ENCODE peak calls at places on chromosomes 13 and 19, in eight cellular contexts. C is tibial nerve, J is pancreas, Q is uterus, L is OCI-LY7, H is Peyer's patch, W is tibial artery, E is cardiac muscle cell. S is an unnamed sample.

GRCh38 chr13:51913421-51914136 is 51.8 kb downstream of the CCDC70 start:
- DNase-seq in C (no peak), J (no peak), Q (no peak), L (peak; percentile 55), H (no peak), W (no peak), E (peak; percentile 43), S (no peak)

GRCh38 chr19:419721-420515 is 11.0 kb upstream of the C2CD4C start:
- DNase-seq in C (no peak), J (peak; percentile 44), Q (no peak), L (no peak), H (no peak), W (no peak), E (no peak), S (no peak)

GRCh38 chr19:39444598-39445257 is 654 bp upstream of the SUPT5H start:
- DNase-seq in C (no peak), J (no peak), Q (no peak), L (no peak), H (no peak), W (no peak), E (peak; percentile 6), S (no peak)

GRCh38 chr13:111204438-111205177 is 89.5 kb downstream of the ARHGEF7 start:
- DNase-seq in C (peak; percentile 72), J (no peak), Q (peak; percentile 68), L (no peak), H (no peak), W (peak; percentile 75), E (no peak), S (no peak)

GRCh38 chr13:49814551-49815270 is 22.2 kb upstream of the KPNA3 start:
- DNase-seq in C (no peak), J (no peak), Q (no peak), L (no peak), H (no peak), W (no peak), E (no peak), S (no peak)

GRCh38 chr19:7673995-7674667 is 2.8 kb upstream of the MCEMP1 start:
- DNase-seq in C (peak; percentile 50), J (no peak), Q (no peak), L (peak; percentile 66), H (no peak), W (peak; percentile 68), E (peak; percentile 20), S (no peak)

GRCh38 chr13:101916758-101917474 is 464.4 kb downstream of the ITGBL1 start:
- DNase-seq in C (no peak), J (no peak), Q (no peak), L (no peak), H (no peak), W (no peak), E (peak; percentile 16), S (no peak)

GRCh38 chr19:55459950-55460657 is 1.3 kb downstream of the ISOC2 start:
- DNase-seq in C (no peak), J (no peak), Q (no peak), L (no peak), H (no peak), W (no peak), E (no peak), S (no peak)

GRCh38 chr13:75544681-75545333 is 4.8 kb upstream of the UCHL3 start:
- DNase-seq in C (no peak), J (no peak), Q (no peak), L (no peak), H (no peak), W (no peak), E (no peak), S (no peak)

GRCh38 chr19:7505288-7505681 is 10.6 kb upstream of the ZNF358 start:
- DNase-seq in C (no peak), J (no peak), Q (no peak), L (no peak), H (no peak), W (no peak), E (no peak), S (no peak)

GRCh38 chr19:1001538-1002166 is 1.4 kb downstream of the GRIN3B start:
- DNase-seq in C (no peak), J (peak; percentile 89), Q (no peak), L (peak; percentile 64), H (peak; percentile 52), W (no peak), E (peak; percentile 71), S (peak; percentile 82)

GRCh38 chr13:81133066-81133465 is 792.1 kb upstream of the SPRY2 start:
- DNase-seq in C (no peak), J (no peak), Q (no peak), L (no peak), H (no peak), W (no peak), E (no peak), S (no peak)

GRCh38 chr13:28522871-28523270 is 27.9 kb upstream of the FLT1 start:
- DNase-seq in C (no peak), J (no peak), Q (no peak), L (no peak), H (no peak), W (no peak), E (no peak), S (no peak)

DNA sequence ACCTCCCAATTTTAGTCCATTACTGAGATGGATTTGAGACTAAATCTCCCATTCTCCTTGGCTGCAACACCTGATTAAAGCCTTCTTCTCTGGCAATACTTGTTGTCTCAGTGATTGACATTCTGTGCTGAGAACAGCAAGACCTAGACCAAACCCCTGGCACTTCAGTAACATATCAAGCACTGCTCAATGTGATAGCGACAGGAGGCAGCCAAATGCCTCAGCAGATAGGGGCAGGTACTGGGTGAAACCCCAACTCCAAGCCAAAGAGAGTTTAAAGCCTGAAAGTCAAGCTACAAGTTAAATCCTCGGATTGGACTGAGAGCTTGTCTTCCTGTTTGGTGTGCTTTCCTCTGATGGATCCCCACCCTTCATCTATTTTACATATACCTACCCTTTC is 52.7 kb downstream of the STARD13 start:
- DNase-seq in C (no peak), J (no peak), Q (no peak), L (no peak), H (no peak), W (no peak), E (no peak), S (no peak)
- H3K4me1 ChIP-seq in C (peaks cover 53% of the 10 kb centered on the region), J (peaks cover 15% of the 10 kb centered on the region), Q (peaks cover 16% of the 10 kb centered on the region), L (no peaks in the 10 kb centered on the region), H (no peaks in the 10 kb centered on the region), W (peaks cover 22% of the 10 kb centered on the region), E (peaks cover 46% of the 10 kb centered on the region), S (no peaks in the 10 kb centered on the region)

GRCh38 chr13:113299951-113300350 is 2.9 kb downstream of the LAMP1 start:
- DNase-seq in C (no peak), J (no peak), Q (no peak), L (no peak), H (no peak), W (no peak), E (no peak), S (no peak)

GRCh38 chr13:113298001-113298945 is 1.2 kb downstream of the LAMP1 start:
- DNase-seq in C (no peak), J (no peak), Q (no peak), L (no peak), H (no peak), W (no peak), E (no peak), S (no peak)

GRCh38 chr13:113297370-113297871 is 382 bp downstream of the LAMP1 start:
- DNase-seq in C (no peak), J (no peak), Q (peak; percentile 29), L (no peak), H (peak; percentile 48), W (no peak), E (no peak), S (peak; percentile 18)

GRCh38 chr13:113291997-113292862 is 4.8 kb upstream of the LAMP1 start:
- DNase-seq in C (no peak), J (no peak), Q (no peak), L (no peak), H (no peak), W (no peak), E (peak; percentile 36), S (no peak)

GRCh38 chr13:113296842-113297369 is at the start of gene LAMP1:
- DNase-seq in C (peak; percentile 99), J (peak; percentile 100), Q (peak; percentile 97), L (peak; percentile 96), H (peak; percentile 95), W (peak; percentile 97), E (peak; percentile 96), S (peak; percentile 100)
- TF ChIP-seq CTCF in C (peak; percentile 65), J (no peak), Q (no peak), L (no peak), H (peak; percentile 32), W (no peak), E (no peak), S (no peak)

GRCh38 chr19:5654931-5655330 is 25.4 kb downstream of the MICOS13 start:
- DNase-seq in C (no peak), J (no peak), Q (no peak), L (no peak), H (no peak), W (no peak), E (no peak), S (no peak)

GRCh38 chr19:5648464-5648863 is 25.6 kb downstream of the SAFB start:
- DNase-seq in C (no peak), J (no peak), Q (no peak), L (no peak), H (no peak), W (no peak), E (no peak), S (no peak)

GRCh38 chr19:5651361-5651760 is 28.5 kb downstream of the SAFB start:
- DNase-seq in C (no peak), J (no peak), Q (no peak), L (no peak), H (no peak), W (no peak), E (no peak), S (no peak)

GRCh38 chr19:5655412-5655811 is 24.9 kb downstream of the MICOS13 start:
- DNase-seq in C (no peak), J (no peak), Q (no peak), L (no peak), H (no peak), W (no peak), E (no peak), S (no peak)

GRCh38 chr19:5652261-5652660 is 28.1 kb downstream of the MICOS13 start:
- DNase-seq in C (no peak), J (no peak), Q (no peak), L (no peak), H (no peak), W (no peak), E (no peak), S (no peak)
- H3K27ac ChIP-seq in C (no peak overlapping the region), J (no peak overlapping the region), Q (no peak overlapping the region), L (no peak overlapping the region), H (no peak overlapping the region), W (no peak overlapping the region), E (no peak overlapping the region), S (no peak overlapping the region)

GRCh38 chr19:50962245-50962644 is 7.1 kb downstream of the KLK6 start:
- DNase-seq in C (no peak), J (no peak), Q (no peak), L (no peak), H (no peak), W (no peak), E (no peak), S (no peak)

GRCh38 chr19:50964266-50964665 is 5.1 kb downstream of the KLK6 start:
- DNase-seq in C (no peak), J (no peak), Q (no peak), L (no peak), H (no peak), W (no peak), E (no peak), S (no peak)

GRCh38 chr19:50963381-50963780 is 6.0 kb downstream of the KLK6 start:
- DNase-seq in C (no peak), J (no peak), Q (no peak), L (no peak), H (no peak), W (no peak), E (no peak), S (no peak)

GRCh38 chr19:50957587-50957986 is 4.7 kb upstream of the KLK5 start:
- DNase-seq in C (no peak), J (no peak), Q (no peak), L (no peak), H (no peak), W (no peak), E (no peak), S (no peak)

GRCh38 chr19:50959731-50960500 is 7.1 kb upstream of the KLK5 start:
- DNase-seq in C (no peak), J (peak; percentile 16), Q (no peak), L (no peak), H (no peak), W (no peak), E (no peak), S (no peak)
- H3K4me1 ChIP-seq in C (no peaks in the 10 kb centered on the region), J (no peaks in the 10 kb centered on the region), Q (no peaks in the 10 kb centered on the region), L (no peaks in the 10 kb centered on the region), H (no peaks in the 10 kb centered on the region), W (no peaks in the 10 kb centered on the region), E (no peaks in the 10 kb centered on the region), S (no peaks in the 10 kb centered on the region)